ENCODE peak calls at places on chromosomes 12 and 14, in six cellular contexts. D is GM23248, K is putamen, L is transverse colon, N is midbrain, S is ACHN. G is an unnamed sample.

GRCh38 chr12:2693980-2694379 is 100.8 kb upstream of the FKBP4 start:
- DNase-seq in D (no peak), K (no peak), L (no peak), N (no peak), S (no peak), G (no peak)

GRCh38 chr12:28872654-28873268 is 276.3 kb upstream of the FAR2 start:
- DNase-seq in D (peak), K (peak), L (peak), N (peak), S (peak), G (peak)

GRCh38 chr12:132748319-132748718 is 13.3 kb downstream of the ANKLE2 start:
- DNase-seq in D (no peak), K (no peak), L (no peak), N (no peak), S (no peak), G (no peak)

GRCh38 chr12:7961395-7962188 is 25.6 kb upstream of the SLC2A3 start:
- DNase-seq in D (no peak), K (no peak), L (no peak), N (no peak), S (no peak), G (no peak)

GRCh38 chr12:51631021-51631420 is 40.0 kb downstream of the SCN8A start:
- DNase-seq in D (no peak), K (no peak), L (no peak), N (no peak), S (no peak), G (peak)

GRCh38 chr14:102442241-102443211 is 67.0 kb downstream of the ANKRD9 start:
- DNase-seq in D (peak), K (no peak), L (peak), N (no peak), S (no peak), G (peak)

GRCh38 chr12:32400866-32401265 is 1.5 kb downstream of the FGD4 start:
- DNase-seq in D (no peak), K (no peak), L (no peak), N (no peak), S (peak), G (no peak)

GRCh38 chr12:102234599-102234998 is 37.0 kb upstream of the PMCH start:
- DNase-seq in D (no peak), K (no peak), L (no peak), N (no peak), S (no peak), G (no peak)

GRCh38 chr14:91413547-91414474 is 3.8 kb downstream of the CCDC88C start:
- DNase-seq in D (no peak), K (no peak), L (peak), N (no peak), S (no peak), G (no peak)

GRCh38 chr14:59127437-59127732 is 61.1 kb upstream of the DAAM1 start:
- DNase-seq in D (no peak), K (no peak), L (no peak), N (no peak), S (no peak), G (no peak)